ENCODE peak calls at places on chromosomes 13 and 19, in nine cellular contexts. A is T-cell; O is psoas muscle; Z is kidney tubule cell; I is heart right ventricle; G is activated CD8-positive, alpha-beta memory T cell treated with anti-CD3 and anti-CD28 coated beads for 1 hour; U is frontal cortex; Y is NCI-H1436; L is cardiac fibroblast. N is an unnamed sample.

GRCh38 chr19:12983561-12984142 is 11.6 kb upstream of the NFIX start:
- DNase-seq in A (peak), L (peak), Y (peak), I (peak), U (peak), O (peak), G (peak), Z (peak), N (peak)

GRCh38 chr19:6723108-6723618 is 2.7 kb upstream of the C3 start:
- DNase-seq in U (no peak), O (peak), A (no peak), L (peak), G (no peak), Z (peak), Y (no peak), I (no peak), N (no peak)

GRCh38 chr13:107192289-107192688 is 624.4 kb upstream of the ARGLU1 start:
- DNase-seq in Y (no peak), U (no peak), O (no peak), A (no peak), L (no peak), I (no peak), G (no peak), Z (peak), N (no peak)

GRCh38 chr19:1469936-1470863 is 8.8 kb downstream of the C19orf25 start:
- DNase-seq in U (no peak), I (peak), G (peak), Y (peak), Z (no peak), L (no peak), O (peak), A (peak), N (peak)

GRCh38 chr13:70237131-70237530 is 128.9 kb upstream of the KLHL1 start:
- DNase-seq in U (no peak), I (no peak), L (no peak), A (no peak), G (no peak), Z (peak), O (no peak), Y (no peak), N (no peak)

GRCh38 chr13:50400930-50401553 is 385.8 kb downstream of the KCNRG start:
- DNase-seq in U (peak), O (no peak), A (no peak), G (no peak), L (peak), Z (peak), I (no peak), Y (no peak), N (no peak)

GRCh38 chr19:39969266-39969665 is 1.7 kb upstream of the PSMC4 start:
- DNase-seq in U (no peak), G (no peak), Z (no peak), A (no peak), L (no peak), Y (no peak), I (no peak), O (no peak), N (no peak)

GRCh38 chr13:91369432-91369831 is 21.9 kb downstream of the MIR17HG start:
- DNase-seq in I (no peak), L (peak), O (no peak), Y (no peak), U (no peak), Z (peak), G (no peak), A (no peak), N (no peak)

GRCh38 chr19:57665261-57665806 is 3.4 kb upstream of the ZSCAN4 start:
- DNase-seq in U (no peak), Y (no peak), L (no peak), O (no peak), Z (no peak), I (no peak), A (no peak), G (no peak), N (no peak)

GRCh38 chr19:8973501-8974091 is 36.6 kb downstream of the MUC16 start:
- DNase-seq in L (no peak), O (no peak), A (no peak), Y (no peak), U (no peak), I (no peak), Z (no peak), G (no peak), N (no peak)

GRCh38 chr13:30791354-30791921 is 56.1 kb downstream of the ALOX5AP start:
- DNase-seq in Z (no peak), O (no peak), A (no peak), Y (no peak), U (no peak), G (no peak), I (peak), L (peak), N (no peak)

GRCh38 chr19:12703056-12703455 is 6.6 kb upstream of the FBXW9 start:
- DNase-seq in A (no peak), I (no peak), L (peak), O (no peak), U (no peak), Y (peak), G (no peak), Z (peak), N (no peak)

GRCh38 chr13:67366533-67366932 is 136.4 kb upstream of the PCDH9 start:
- DNase-seq in I (no peak), G (no peak), Y (no peak), Z (peak), U (no peak), L (peak), A (no peak), O (no peak), N (no peak)

GRCh38 chr13:113518080-113518803 is 27.7 kb upstream of the DCUN1D2 start:
- DNase-seq in Z (no peak), U (no peak), Y (no peak), A (no peak), O (no peak), L (no peak), I (no peak), G (no peak), N (no peak)

GRCh38 chr19:51699170-51699569 is 6.0 kb downstream of the SPACA6 start:
- DNase-seq in L (no peak), U (no peak), Y (no peak), Z (no peak), O (no peak), I (no peak), A (no peak), G (no peak), N (no peak)

GRCh38 chr13:30968734-30969335 is 36.4 kb downstream of the TEX26 start:
- DNase-seq in Y (no peak), I (no peak), O (no peak), A (no peak), L (peak), Z (no peak), G (no peak), U (no peak), N (no peak)

GRCh38 chr13:92158335-92158734 is 759.9 kb downstream of the GPC5 start:
- DNase-seq in Z (peak), L (peak), O (no peak), G (no peak), A (no peak), Y (no peak), U (no peak), I (no peak), N (no peak)

GRCh38 chr13:29901714-29902631 is 51.6 kb upstream of the UBL3 start:
- DNase-seq in I (no peak), U (no peak), O (peak), L (peak), Z (peak), G (no peak), Y (no peak), A (peak), N (no peak)

GRCh38 chr13:41384749-41385503 is 72.4 kb upstream of the RGCC start:
- DNase-seq in Z (peak), I (no peak), O (no peak), Y (no peak), A (no peak), L (peak), G (no peak), U (no peak), N (no peak)

GRCh38 chr13:49997935-49998334 is 1.1 kb downstream of the TRIM13 start:
- DNase-seq in Y (no peak), L (no peak), O (no peak), A (no peak), U (no peak), I (no peak), G (no peak), Z (peak), N (no peak)

GRCh38 chr19:55694241-55694655 is 19.2 kb downstream of the EPN1 start:
- DNase-seq in L (no peak), O (no peak), A (no peak), Z (no peak), Y (no peak), I (no peak), U (no peak), G (no peak), N (no peak)

N was measured in GM19239.